ENCODE peak calls at places on chromosomes 4 and X, in five cellular contexts. A is AG09309; N is CD4-positive, alpha-beta T cell; J is mammary epithelial cell; U is fibroblast of pulmonary artery. L is an unnamed sample.

GRCh38 chrX:3461824-3462508 is 115.5 kb upstream of the MXRA5 start:
- DNase-seq in J (no peak), A (no peak), N (no peak), U (no peak), L (no peak)

GRCh38 chr4:95672811-95673210 is 124.0 kb upstream of the UNC5C start:
- DNase-seq in U (no peak), N (no peak), J (no peak), A (no peak), L (no peak)

GRCh38 chr4:32824321-32824720 is 2104.2 kb downstream of the PCDH7 start:
- DNase-seq in N (no peak), J (no peak), U (peak; percentile 80), A (no peak), L (no peak)

GRCh38 chrX:137195296-137195695 is 161.5 kb upstream of the GPR101 start:
- DNase-seq in U (no peak), J (no peak), A (no peak), N (no peak), L (no peak)

GRCh38 chr4:69115851-69116213 is 19.6 kb downstream of the UGT2B7 start:
- DNase-seq in A (no peak), U (no peak), J (no peak), N (no peak), L (no peak)

GRCh38 chr4:183195534-183195933 is 96.5 kb downstream of the WWC2 start:
- DNase-seq in J (no peak), A (no peak), U (no peak), N (no peak), L (no peak)

GRCh38 chr4:109046549-109047171 is 255.8 kb downstream of the COL25A1 start:
- DNase-seq in N (no peak), U (peak; percentile 66), J (no peak), A (peak; percentile 29), L (no peak)

GRCh38 chrX:55014897-55015299 is 14.7 kb downstream of the APEX2 start:
- DNase-seq in A (no peak), N (no peak), U (no peak), J (no peak), L (no peak)

GRCh38 chrX:27918799-27919198 is 62.5 kb downstream of the DCAF8L1 start:
- DNase-seq in J (peak; percentile 6), U (peak; percentile 33), A (no peak), N (no peak), L (no peak)

GRCh38 chr4:8016527-8016926 is 76.9 kb upstream of the AFAP1 start:
- DNase-seq in U (peak; percentile 28), J (no peak), N (no peak), A (no peak), L (no peak)

GRCh38 chr4:98935633-98936032 is 6.7 kb upstream of the EIF4E start:
- DNase-seq in A (no peak), J (no peak), U (no peak), N (no peak), L (no peak)

GRCh38 chr4:139556071-139556734 is at the start of gene SETD7:
- DNase-seq in A (peak; percentile 34), N (peak; percentile 55), J (peak; percentile 78), U (peak; percentile 82), L (peak; percentile 75)
- TF ChIP-seq CTCF in A (peak; percentile 7), N (no peak), J (no peak), U (no peak), L (no peak)

GRCh38 chr4:88981571-88981970 is 75.4 kb downstream of the FAM13A start:
- DNase-seq in N (no peak), U (peak; percentile 38), J (no peak), A (no peak), L (no peak)
- TF ChIP-seq CTCF in N (no peak), U (no peak), J (no peak), A (no peak), L (no peak)

GRCh38 chr4:6499241-6499605 is 26.8 kb upstream of the PPP2R2C start:
- DNase-seq in U (no peak), A (no peak), J (peak; percentile 12), N (no peak), L (no peak)
- TF ChIP-seq CTCF in U (no peak), A (no peak), J (no peak), N (no peak), L (no peak)

GRCh38 chr4:89215736-89216135 is 91.9 kb downstream of the GPRIN3 start:
- DNase-seq in A (no peak), U (no peak), N (no peak), J (no peak), L (no peak)

GRCh38 chr4:89218587-89218986 is 89.0 kb downstream of the GPRIN3 start:
- DNase-seq in U (no peak), A (no peak), J (no peak), N (no peak), L (no peak)

GRCh38 chr4:89216422-89216821 is 91.2 kb downstream of the GPRIN3 start:
- DNase-seq in U (no peak), J (no peak), N (no peak), A (no peak), L (no peak)

GRCh38 chr4:89217594-89217993 is 90.0 kb downstream of the GPRIN3 start:
- DNase-seq in A (no peak), U (no peak), N (no peak), J (peak; percentile 19), L (no peak)

GRCh38 chr4:89216866-89217265 is 90.7 kb downstream of the GPRIN3 start:
- DNase-seq in A (no peak), J (no peak), U (no peak), N (no peak), L (no peak)
- TF ChIP-seq CTCF in A (no peak), J (no peak), U (no peak), N (no peak), L (no peak)

DNA sequence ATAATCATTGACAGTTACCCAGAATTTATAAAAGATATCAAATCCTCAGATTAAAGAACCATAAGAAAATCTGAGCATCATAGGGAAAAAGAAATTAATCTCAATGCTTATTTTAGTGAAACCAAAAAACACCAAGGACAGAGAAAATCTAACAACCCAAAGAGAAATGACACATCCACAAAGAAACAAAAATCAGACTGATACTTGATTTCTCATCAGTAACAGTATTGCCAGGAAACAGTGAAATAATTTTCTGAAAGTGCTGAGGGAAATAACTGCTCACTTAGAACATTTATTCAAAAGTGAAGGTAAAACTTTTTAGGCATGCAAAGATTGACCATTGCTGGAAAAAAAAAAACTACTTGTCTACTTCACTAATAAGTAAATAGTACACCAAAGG is 10.6 kb downstream of the MOSPD2 start:
- DNase-seq in N (no peak), J (no peak), U (no peak), A (no peak), L (no peak)
- TF ChIP-seq CTCF in N (no peak), J (no peak), U (no peak), A (no peak), L (no peak)

DNA sequence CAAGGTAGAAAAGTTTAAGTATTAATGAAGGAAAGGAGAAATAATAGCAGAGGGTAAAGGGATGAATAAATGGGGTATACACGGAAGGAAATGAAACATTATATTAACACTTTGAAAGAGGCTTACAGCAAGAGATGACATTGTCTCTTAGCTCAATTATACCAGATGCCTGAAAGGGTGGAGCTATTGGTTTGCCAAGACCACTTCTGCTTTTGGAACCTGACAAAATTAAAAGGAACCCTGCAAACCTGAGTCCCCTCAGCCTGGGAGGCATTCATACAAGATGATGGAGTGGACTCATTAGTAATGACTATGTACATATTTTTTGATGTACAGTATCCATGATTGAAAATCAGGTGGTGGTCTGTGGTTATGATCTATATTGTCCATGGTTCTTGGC is 45.1 kb upstream of the HPF1 start:
- DNase-seq in J (no peak), U (no peak), A (no peak), N (no peak), L (no peak)
- TF ChIP-seq CTCF in J (no peak), U (no peak), A (no peak), N (no peak), L (no peak)

GRCh38 chr4:2871466-2871865 is 27.8 kb downstream of the ADD1 start:
- DNase-seq in J (no peak), U (no peak), N (no peak), A (no peak), L (no peak)
- TF ChIP-seq CTCF in J (no peak), U (no peak), N (no peak), A (no peak), L (no peak)

GRCh38 chr4:75555294-75556164 is at the start of gene ODAPH:
- DNase-seq in J (peak; percentile 90), U (no peak), N (no peak), A (no peak), L (peak; percentile 54)
- TF ChIP-seq CTCF in J (peak; percentile 29), U (no peak), N (no peak), A (no peak), L (no peak)

L was measured in activated CD8-positive, alpha-beta T cell treated with anti-CD3 and anti-CD28 coated beads for 36 hours.